ENCODE peak calls at places on chromosome 10, in five cellular contexts. S, L, Q, M and X are unnamed samples.

GRCh38 chr10:129993621-129994020 is 29.5 kb upstream of the EBF3 start:
- DNase-seq in Q (peak), M (no peak), L (no peak), S (no peak), X (no peak)

GRCh38 chr10:43137701-43137970 is 609 bp upstream of the CSGALNACT2 start:
- DNase-seq in M (no peak), Q (peak), L (peak), S (peak), X (peak)

GRCh38 chr10:101625821-101626412 is 37.8 kb downstream of the DPCD start:
- DNase-seq in M (no peak), L (no peak), S (no peak), Q (no peak), X (no peak)

GRCh38 chr10:99431190-99431549 is 746 bp upstream of the GOT1 start:
- DNase-seq in S (peak), Q (peak), M (no peak), L (peak), X (no peak)

GRCh38 chr10:62851449-62851848 is 35.3 kb upstream of the EGR2 start:
- DNase-seq in L (no peak), S (no peak), M (no peak), Q (peak), X (no peak)

GRCh38 chr10:24415455-24416169 is 206.7 kb downstream of the KIAA1217 start:
- DNase-seq in S (no peak), M (no peak), L (peak), Q (peak), X (no peak)

GRCh38 chr10:33453081-33453850 is 118.8 kb upstream of the NRP1 start:
- DNase-seq in L (no peak), M (no peak), Q (no peak), S (no peak), X (no peak)

GRCh38 chr10:46520381-46520780 is 36.1 kb downstream of the GPRIN2 start:
- DNase-seq in L (no peak), M (no peak), S (no peak), Q (no peak), X (no peak)

GRCh38 chr10:11153766-11154165 is 136.1 kb downstream of the CELF2 start:
- DNase-seq in L (no peak), Q (no peak), S (no peak), M (no peak), X (no peak)

GRCh38 chr10:85610381-85611092 is 756.1 kb downstream of the GRID1 start:
- DNase-seq in Q (no peak), M (no peak), S (no peak), L (peak), X (no peak)

GRCh38 chr10:110446954-110447608 is 50.6 kb upstream of the DUSP5 start:
- DNase-seq in Q (peak), M (no peak), L (no peak), S (no peak), X (no peak)